ENCODE peak calls at places on chromosomes 7 and 10, in five cellular contexts. Y is NCI-H1105 treated with DMSO at 0.1 percent for 48 hours; J is activated effector memory CD4-positive, alpha-beta T cell treated with anti-CD3 and anti-CD28 coated beads, Interleukin-2, amount 50 U/mL, for 16 hours; X is stimulated activated CD4-positive, alpha-beta T cell treated with anti-CD3 and anti-CD28 coated beads, Interleukin-15, amount 100 ng/mL, for 1 hour; M is endothelial cell. C is an unnamed sample.

GRCh38 chr10:2611603-2612002 is 455.7 kb upstream of the PFKP start:
- DNase-seq in Y (no peak), J (no peak), X (no peak), M (no peak), C (no peak)

GRCh38 chr10:21497177-21497807 is 28.2 kb downstream of the SKIDA1 start:
- DNase-seq in Y (peak), J (peak), X (no peak), M (peak), C (peak)

GRCh38 chr7:74587435-74588126 is 69.9 kb upstream of the GTF2I start:
- DNase-seq in Y (no peak), J (no peak), X (no peak), M (peak), C (peak)

GRCh38 chr7:35723011-35723410 is 28.1 kb upstream of the HERPUD2 start:
- DNase-seq in Y (no peak), J (no peak), X (no peak), M (no peak), C (no peak)

GRCh38 chr7:96789914-96790313 is 80.3 kb upstream of the SEM1 start:
- DNase-seq in Y (no peak), J (no peak), X (no peak), M (no peak), C (no peak)

GRCh38 chr10:55500931-55501559 is 700.0 kb upstream of the PCDH15 start:
- DNase-seq in Y (peak), J (no peak), X (no peak), M (peak), C (no peak)

GRCh38 chr10:58546722-58547121 is 34.0 kb downstream of the BICC1 start:
- DNase-seq in Y (no peak), J (no peak), X (no peak), M (no peak), C (no peak)

GRCh38 chr10:91339729-91340128 is 70.4 kb upstream of the HECTD2 start:
- DNase-seq in Y (no peak), J (no peak), X (no peak), M (no peak), C (no peak)

GRCh38 chr7:74290999-74291441 is 1.8 kb downstream of the CLIP2 start:
- DNase-seq in Y (peak), J (no peak), X (no peak), M (no peak), C (no peak)

GRCh38 chr10:103069453-103070331 is 123.4 kb downstream of the NT5C2 start:
- DNase-seq in Y (peak), J (peak), X (peak), M (peak), C (no peak)

GRCh38 chr7:13947535-13947934 is 41.9 kb downstream of the ETV1 start:
- DNase-seq in Y (no peak), J (no peak), X (no peak), M (no peak), C (no peak)

GRCh38 chr7:151800391-151800790 is 76.5 kb downstream of the PRKAG2 start:
- DNase-seq in Y (no peak), J (no peak), X (no peak), M (no peak), C (no peak)

GRCh38 chr10:102342462-102342861 is 53.0 kb upstream of the NFKB2 start:
- DNase-seq in Y (peak), J (no peak), X (no peak), M (no peak), C (no peak)

GRCh38 chr10:123008379-123009104 is at the start of the genes ACADSB and IKZF5:
- DNase-seq in Y (peak), J (peak), X (peak), M (peak), C (peak)

GRCh38 chr10:112838784-112839481 is 111.1 kb upstream of the TCF7L2 start:
- DNase-seq in Y (no peak), J (peak), X (no peak), M (no peak), C (no peak)

GRCh38 chr10:61759751-61760150 is 97.0 kb downstream of the CABCOCO1 start:
- DNase-seq in Y (no peak), J (no peak), X (no peak), M (no peak), C (no peak)

GRCh38 chr7:42876182-42877068 is 35.4 kb downstream of the C7orf25 start:
- DNase-seq in Y (peak), J (peak), X (peak), M (peak), C (no peak)

GRCh38 chr7:104124893-104125292 is 82.9 kb downstream of the ORC5 start:
- DNase-seq in Y (no peak), J (no peak), X (no peak), M (no peak), C (no peak)

GRCh38 chr10:22316286-22317120 is at the start of gene COMMD3:
- DNase-seq in Y (peak), J (peak), X (peak), M (peak), C (peak)

GRCh38 chr7:41451826-41452225 is 251.1 kb downstream of the INHBA start:
- DNase-seq in Y (no peak), J (no peak), X (no peak), M (no peak), C (no peak)

GRCh38 chr7:149295481-149295850 is 33.5 kb downstream of the ZNF783 start:
- DNase-seq in Y (no peak), J (no peak), X (no peak), M (no peak), C (no peak)

GRCh38 chr7:127819975-127820778 is 168.2 kb downstream of the SND1 start:
- DNase-seq in Y (no peak), J (no peak), X (no peak), M (no peak), C (no peak)

GRCh38 chr10:46229144-46229563 is 57.6 kb upstream of the ANTXRL start:
- DNase-seq in Y (no peak), J (peak), X (no peak), M (peak), C (peak)

GRCh38 chr7:35748348-35748747 is 52.5 kb upstream of the SEPTIN7 start:
- DNase-seq in Y (no peak), J (no peak), X (no peak), M (no peak), C (no peak)

GRCh38 chr7:132907380-132907940 is 174.4 kb downstream of the CHCHD3 start:
- DNase-seq in Y (no peak), J (no peak), X (no peak), M (no peak), C (no peak)

GRCh38 chr10:77056650-77057049 is 581.0 kb downstream of the KCNMA1 start:
- DNase-seq in Y (no peak), J (no peak), X (no peak), M (no peak), C (no peak)

GRCh38 chr10:46294641-46295230 is 7.9 kb downstream of the ANTXRL start:
- DNase-seq in Y (no peak), J (no peak), X (no peak), M (no peak), C (no peak)

GRCh38 chr7:32163141-32163806 is 93.1 kb upstream of the PDE1C start:
- DNase-seq in Y (no peak), J (no peak), X (no peak), M (no peak), C (peak)

GRCh38 chr10:126500866-126501265 is 112.6 kb upstream of the ADAM12 start:
- DNase-seq in Y (no peak), J (no peak), X (no peak), M (no peak), C (no peak)

GRCh38 chr7:22013711-22014110 is 68.0 kb upstream of the CDCA7L start:
- DNase-seq in Y (no peak), J (no peak), X (no peak), M (no peak), C (no peak)

GRCh38 chr7:3243256-3243655 is 57.8 kb upstream of the SDK1 start:
- DNase-seq in Y (no peak), J (no peak), X (no peak), M (no peak), C (no peak)

GRCh38 chr7:91636129-91636724 is 244.3 kb downstream of the MTERF1 start:
- DNase-seq in Y (no peak), J (no peak), X (no peak), M (peak), C (no peak)

GRCh38 chr7:10708447-10708846 is 265.2 kb upstream of the PHF14 start:
- DNase-seq in Y (peak), J (no peak), X (no peak), M (peak), C (no peak)

GRCh38 chr10:5618829-5619228 is 47.6 kb downstream of the ASB13 start:
- DNase-seq in Y (no peak), J (no peak), X (no peak), M (no peak), C (peak)

GRCh38 chr10:8279598-8279997 is 225.1 kb downstream of the GATA3 start:
- DNase-seq in Y (no peak), J (no peak), X (no peak), M (no peak), C (no peak)

GRCh38 chr10:3122034-3122433 is 50.5 kb downstream of the PITRM1 start:
- DNase-seq in Y (no peak), J (no peak), X (no peak), M (no peak), C (peak)

GRCh38 chr7:135979674-135980660 is 2.8 kb upstream of the MTPN start:
- DNase-seq in Y (no peak), J (no peak), X (no peak), M (no peak), C (no peak)